ENCODE peak calls at places on chromosome 13, in eight cellular contexts. One of them, this sample, is unnamed.

GRCh38 chr13:30847697-30848307 is 58.3 kb upstream of the MEDAG start:
- DNase-seq in uterus: peak; percentile 42
- DNase-seq in astrocyte: peak; percentile 100
- DNase-seq in tibial nerve: no peak
- DNase-seq in psoas muscle: no peak
- DNase-seq in aorta: no peak
- DNase-seq in K562: no peak
- DNase-seq in GM23248: peak; percentile 99
- DNase-seq in this sample: no peak

GRCh38 chr13:21569686-21570085 is 34.3 kb downstream of the MICU2 start:
- DNase-seq in uterus: no peak
- DNase-seq in astrocyte: no peak
- DNase-seq in tibial nerve: no peak
- DNase-seq in psoas muscle: no peak
- DNase-seq in aorta: no peak
- DNase-seq in K562: no peak
- DNase-seq in GM23248: no peak
- DNase-seq in this sample: no peak

GRCh38 chr13:45108716-45109706 is 11.3 kb upstream of the GTF2F2 start:
- DNase-seq in uterus: no peak
- DNase-seq in astrocyte: peak; percentile 70
- DNase-seq in tibial nerve: no peak
- DNase-seq in psoas muscle: no peak
- DNase-seq in aorta: no peak
- DNase-seq in K562: no peak
- DNase-seq in GM23248: peak; percentile 32
- DNase-seq in this sample: no peak

GRCh38 chr13:106369858-106370257 is 165.6 kb downstream of the EFNB2 start:
- DNase-seq in uterus: no peak
- DNase-seq in astrocyte: no peak
- DNase-seq in tibial nerve: no peak
- DNase-seq in psoas muscle: no peak
- DNase-seq in aorta: no peak
- DNase-seq in K562: no peak
- DNase-seq in GM23248: no peak
- DNase-seq in this sample: no peak

GRCh38 chr13:110312669-110313031 is 5.6 kb downstream of the COL4A2 start:
- DNase-seq in uterus: peak; percentile 28
- DNase-seq in astrocyte: peak; percentile 95
- DNase-seq in tibial nerve: no peak
- DNase-seq in psoas muscle: no peak
- DNase-seq in aorta: no peak
- DNase-seq in K562: no peak
- DNase-seq in GM23248: peak; percentile 93
- DNase-seq in this sample: no peak

GRCh38 chr13:44174769-44175425 is 198.7 kb upstream of the SERP2 start:
- DNase-seq in uterus: no peak
- DNase-seq in astrocyte: peak; percentile 48
- DNase-seq in tibial nerve: peak; percentile 3
- DNase-seq in psoas muscle: no peak
- DNase-seq in aorta: no peak
- DNase-seq in K562: no peak
- DNase-seq in GM23248: peak; percentile 74
- DNase-seq in this sample: no peak

GRCh38 chr13:82817133-82817532 is 1065.1 kb downstream of the SLITRK1 start:
- DNase-seq in uterus: no peak
- DNase-seq in astrocyte: no peak
- DNase-seq in tibial nerve: no peak
- DNase-seq in psoas muscle: no peak
- DNase-seq in aorta: no peak
- DNase-seq in K562: no peak
- DNase-seq in GM23248: no peak
- DNase-seq in this sample: no peak

GRCh38 chr13:110214637-110215036 is 92.3 kb downstream of the COL4A1 start:
- DNase-seq in uterus: no peak
- DNase-seq in astrocyte: no peak
- DNase-seq in tibial nerve: no peak
- DNase-seq in psoas muscle: no peak
- DNase-seq in aorta: no peak
- DNase-seq in K562: no peak
- DNase-seq in GM23248: no peak
- DNase-seq in this sample: no peak

GRCh38 chr13:33219926-33220325 is 65.6 kb downstream of the STARD13 start:
- DNase-seq in uterus: no peak
- DNase-seq in astrocyte: no peak
- DNase-seq in tibial nerve: no peak
- DNase-seq in psoas muscle: no peak
- DNase-seq in aorta: no peak
- DNase-seq in K562: no peak
- DNase-seq in GM23248: no peak
- DNase-seq in this sample: no peak

GRCh38 chr13:45702088-45702487 is at the start of gene CBY2:
- DNase-seq in uterus: no peak
- DNase-seq in astrocyte: no peak
- DNase-seq in tibial nerve: no peak
- DNase-seq in psoas muscle: no peak
- DNase-seq in aorta: no peak
- DNase-seq in K562: no peak
- DNase-seq in GM23248: no peak
- DNase-seq in this sample: no peak

GRCh38 chr13:37486171-37486661 is 112.4 kb downstream of the POSTN start:
- DNase-seq in uterus: no peak
- DNase-seq in astrocyte: peak; percentile 47
- DNase-seq in tibial nerve: no peak
- DNase-seq in psoas muscle: no peak
- DNase-seq in aorta: no peak
- DNase-seq in K562: no peak
- DNase-seq in GM23248: no peak
- DNase-seq in this sample: no peak

GRCh38 chr13:19863323-19864017 is at the start of gene ZMYM5:
- DNase-seq in uterus: peak; percentile 99
- DNase-seq in astrocyte: peak; percentile 99
- DNase-seq in tibial nerve: peak; percentile 93
- DNase-seq in psoas muscle: peak; percentile 100
- DNase-seq in aorta: peak; percentile 99
- DNase-seq in K562: peak; percentile 91
- DNase-seq in GM23248: peak; percentile 100
- DNase-seq in this sample: peak; percentile 98

GRCh38 chr13:19864018-19864338 is 529 bp upstream of the ZMYM5 start:
- DNase-seq in uterus: peak; percentile 77
- DNase-seq in astrocyte: peak; percentile 71
- DNase-seq in tibial nerve: no peak
- DNase-seq in psoas muscle: peak; percentile 89
- DNase-seq in aorta: peak; percentile 91
- DNase-seq in K562: peak; percentile 68
- DNase-seq in GM23248: peak; percentile 78
- DNase-seq in this sample: peak; percentile 68

GRCh38 chr13:19861762-19862161 is 1.7 kb downstream of the ZMYM5 start:
- DNase-seq in uterus: no peak
- DNase-seq in astrocyte: no peak
- DNase-seq in tibial nerve: no peak
- DNase-seq in psoas muscle: no peak
- DNase-seq in aorta: no peak
- DNase-seq in K562: no peak
- DNase-seq in GM23248: peak; percentile 12
- DNase-seq in this sample: no peak

GRCh38 chr13:19860884-19861655 is 2.4 kb downstream of the ZMYM5 start:
- DNase-seq in uterus: no peak
- DNase-seq in astrocyte: peak; percentile 52
- DNase-seq in tibial nerve: no peak
- DNase-seq in psoas muscle: no peak
- DNase-seq in aorta: no peak
- DNase-seq in K562: no peak
- DNase-seq in GM23248: peak; percentile 87
- DNase-seq in this sample: no peak

DNA sequence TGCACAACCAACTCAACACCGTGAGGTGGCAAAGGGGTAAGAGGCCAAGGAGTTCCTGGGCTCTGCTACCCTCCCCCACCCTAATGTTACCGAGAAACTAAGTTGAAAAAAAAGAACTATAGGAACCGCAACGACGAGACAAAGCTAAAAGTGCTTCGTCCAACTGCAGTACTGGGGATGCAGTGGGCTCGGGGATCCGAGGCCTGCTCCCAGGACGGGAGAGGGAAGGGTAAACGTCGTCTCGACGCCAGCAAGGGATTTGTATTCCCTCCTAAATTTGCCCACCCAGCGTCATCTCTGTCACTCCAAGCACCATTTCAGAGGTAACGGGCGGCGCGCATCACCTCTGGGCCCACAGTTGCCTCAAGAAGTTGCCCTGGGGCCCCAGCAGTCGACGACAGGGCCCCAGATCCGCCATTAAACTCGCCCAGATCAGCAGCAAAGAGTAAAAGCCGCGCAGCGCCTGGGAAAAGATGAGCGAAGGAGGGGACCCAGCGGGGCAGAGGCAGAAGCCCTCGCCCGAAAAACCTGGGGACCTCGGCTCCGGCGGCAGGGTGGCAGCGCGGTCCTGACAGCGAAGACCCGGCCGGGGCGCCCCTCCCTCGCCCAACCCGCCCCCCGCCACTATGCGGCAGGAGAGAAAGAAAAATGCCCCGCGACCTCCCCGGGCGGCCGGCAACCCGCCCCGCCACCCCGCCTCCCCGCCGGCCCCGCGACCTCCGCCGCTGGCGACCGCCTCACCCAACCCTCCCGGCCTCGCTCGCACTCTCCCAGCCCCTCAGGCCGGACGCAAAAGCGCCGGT is 737 bp downstream of the ZMYM5 start:
- DNase-seq in uterus: peak; percentile 16
- DNase-seq in astrocyte: no peak
- DNase-seq in tibial nerve: peak; percentile 24
- DNase-seq in psoas muscle: peak; percentile 62
- DNase-seq in aorta: peak; percentile 79
- DNase-seq in K562: peak; percentile 42
- DNase-seq in GM23248: peak; percentile 65
- DNase-seq in this sample: peak; percentile 27
- H3K27ac ChIP-seq in uterus: peak overlapping the region; percentile 97
- H3K27ac ChIP-seq in astrocyte: peak overlapping the region; percentile 91
- H3K27ac ChIP-seq in tibial nerve: peak overlapping the region; percentile 95
- H3K27ac ChIP-seq in psoas muscle: peak overlapping the region; percentile 94
- H3K27ac ChIP-seq in aorta: peak overlapping the region; percentile 94
- H3K27ac ChIP-seq in K562: peak overlapping the region; percentile 86
- H3K27ac ChIP-seq in GM23248: peak overlapping the region; percentile 84
- H3K27ac ChIP-seq in this sample: peak overlapping the region; percentile 99

GRCh38 chr13:108895220-108895704 is 265.9 kb downstream of the MYO16 start:
- DNase-seq in uterus: no peak
- DNase-seq in astrocyte: peak; percentile 18
- DNase-seq in tibial nerve: peak; percentile 56
- DNase-seq in psoas muscle: no peak
- DNase-seq in aorta: no peak
- DNase-seq in K562: no peak
- DNase-seq in GM23248: peak; percentile 68
- DNase-seq in this sample: no peak
- H3K4me1 ChIP-seq in uterus: no peaks in the 10 kb centered on the region
- H3K4me1 ChIP-seq in astrocyte: peaks cover 3% of the 10 kb centered on the region
- H3K4me1 ChIP-seq in tibial nerve: no peaks in the 10 kb centered on the region
- H3K4me1 ChIP-seq in psoas muscle: no peaks in the 10 kb centered on the region
- H3K4me1 ChIP-seq in aorta: no peaks in the 10 kb centered on the region
- H3K4me1 ChIP-seq in K562: no peaks in the 10 kb centered on the region
- H3K4me1 ChIP-seq in GM23248: no peaks in the 10 kb centered on the region
- H3K4me1 ChIP-seq in this sample: no peaks in the 10 kb centered on the region

DNA sequence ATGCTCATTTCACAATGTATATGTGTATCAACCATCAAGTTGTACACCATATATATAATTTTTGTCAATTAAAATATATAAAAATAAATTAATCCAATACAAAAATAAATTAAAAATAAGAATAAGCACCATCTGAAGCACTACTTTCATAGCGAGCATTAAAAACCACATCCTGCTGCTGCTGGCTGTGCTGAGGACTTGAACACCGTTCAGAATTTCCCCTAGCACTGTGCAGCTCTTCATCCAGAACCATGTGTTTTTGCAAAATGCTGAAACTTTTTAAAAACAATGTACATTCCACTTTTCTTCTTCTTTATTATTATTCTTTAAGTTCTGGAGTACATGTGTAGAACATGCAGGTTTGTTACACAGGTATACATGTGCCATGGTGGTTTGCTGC is 40.0 kb upstream of the FOXO1 start:
- DNase-seq in uterus: no peak
- DNase-seq in astrocyte: no peak
- DNase-seq in tibial nerve: no peak
- DNase-seq in psoas muscle: no peak
- DNase-seq in aorta: no peak
- DNase-seq in K562: no peak
- DNase-seq in GM23248: no peak
- DNase-seq in this sample: no peak
- H3K9me3 ChIP-seq in uterus: no peaks in the 10 kb centered on the region
- H3K9me3 ChIP-seq in astrocyte: no peaks in the 10 kb centered on the region
- H3K9me3 ChIP-seq in tibial nerve: no peaks in the 10 kb centered on the region
- H3K9me3 ChIP-seq in psoas muscle: peaks cover 38% of the 10 kb centered on the region
- H3K9me3 ChIP-seq in aorta: peaks cover 1% of the 10 kb centered on the region
- H3K9me3 ChIP-seq in K562: no peaks in the 10 kb centered on the region
- H3K9me3 ChIP-seq in GM23248: no peaks in the 10 kb centered on the region
- H3K9me3 ChIP-seq in this sample: no peaks in the 10 kb centered on the region

GRCh38 chr13:48221301-48222190 is 11.5 kb upstream of the ITM2B start:
- DNase-seq in uterus: no peak
- DNase-seq in astrocyte: no peak
- DNase-seq in tibial nerve: peak; percentile 52
- DNase-seq in psoas muscle: no peak
- DNase-seq in aorta: no peak
- DNase-seq in K562: no peak
- DNase-seq in GM23248: peak; percentile 39
- DNase-seq in this sample: no peak
- H3K27ac ChIP-seq in uterus: peak overlapping the region; percentile 88
- H3K27ac ChIP-seq in astrocyte: no peak overlapping the region
- H3K27ac ChIP-seq in tibial nerve: peak overlapping the region; percentile 77
- H3K27ac ChIP-seq in psoas muscle: peak overlapping the region; percentile 64
- H3K27ac ChIP-seq in aorta: no peak overlapping the region
- H3K27ac ChIP-seq in K562: no peak overlapping the region
- H3K27ac ChIP-seq in GM23248: peak overlapping the region; percentile 68
- H3K27ac ChIP-seq in this sample: peak overlapping the region; percentile 8

GRCh38 chr13:64057372-64058020 is 2641.8 kb upstream of the PCDH20 start:
- DNase-seq in uterus: no peak
- DNase-seq in astrocyte: no peak
- DNase-seq in tibial nerve: no peak
- DNase-seq in psoas muscle: no peak
- DNase-seq in aorta: no peak
- DNase-seq in K562: no peak
- DNase-seq in GM23248: no peak
- DNase-seq in this sample: no peak

GRCh38 chr13:64061649-64062048 is 2646.0 kb upstream of the PCDH20 start:
- DNase-seq in uterus: no peak
- DNase-seq in astrocyte: no peak
- DNase-seq in tibial nerve: no peak
- DNase-seq in psoas muscle: no peak
- DNase-seq in aorta: no peak
- DNase-seq in K562: no peak
- DNase-seq in GM23248: no peak
- DNase-seq in this sample: no peak
- H3K4me1 ChIP-seq in uterus: no peaks in the 10 kb centered on the region
- H3K4me1 ChIP-seq in astrocyte: no peaks in the 10 kb centered on the region
- H3K4me1 ChIP-seq in tibial nerve: no peaks in the 10 kb centered on the region
- H3K4me1 ChIP-seq in psoas muscle: no peaks in the 10 kb centered on the region
- H3K4me1 ChIP-seq in aorta: no peaks in the 10 kb centered on the region
- H3K4me1 ChIP-seq in K562: peaks cover 6% of the 10 kb centered on the region
- H3K4me1 ChIP-seq in GM23248: no peaks in the 10 kb centered on the region
- H3K4me1 ChIP-seq in this sample: no peaks in the 10 kb centered on the region

GRCh38 chr13:48448963-48449614 is 36.2 kb upstream of the LPAR6 start:
- DNase-seq in uterus: no peak
- DNase-seq in astrocyte: peak; percentile 55
- DNase-seq in tibial nerve: no peak
- DNase-seq in psoas muscle: no peak
- DNase-seq in aorta: no peak
- DNase-seq in K562: no peak
- DNase-seq in GM23248: peak; percentile 80
- DNase-seq in this sample: no peak
- H3K9me3 ChIP-seq in uterus: no peaks in the 10 kb centered on the region
- H3K9me3 ChIP-seq in astrocyte: peaks cover 2% of the 10 kb centered on the region
- H3K9me3 ChIP-seq in tibial nerve: no peaks in the 10 kb centered on the region
- H3K9me3 ChIP-seq in psoas muscle: peaks cover 10% of the 10 kb centered on the region
- H3K9me3 ChIP-seq in aorta: no peaks in the 10 kb centered on the region
- H3K9me3 ChIP-seq in K562: no peaks in the 10 kb centered on the region
- H3K9me3 ChIP-seq in GM23248: no peaks in the 10 kb centered on the region
- H3K9me3 ChIP-seq in this sample: no peaks in the 10 kb centered on the region